ENCODE peak calls at places on chromosomes 3 and 15, in ten cellular contexts. C, T, K, H, A, W, R, P, J and S are unnamed samples.

GRCh38 chr3:102163039-102163817 is 271.6 kb upstream of the ZPLD1 start:
- DNase-seq in C (no peak), T (no peak), K (no peak), H (peak), A (no peak), W (peak), R (peak), P (peak), J (peak), S (no peak)

GRCh38 chr3:102553876-102554275 is 119.1 kb downstream of the ZPLD1 start:
- DNase-seq in C (no peak), T (no peak), K (no peak), H (no peak), A (no peak), W (no peak), R (no peak), P (no peak), J (no peak), S (no peak)

GRCh38 chr3:111649180-111649579 is 54.0 kb upstream of the ZBED2 start:
- DNase-seq in C (no peak), T (no peak), K (no peak), H (peak), A (no peak), W (peak), R (no peak), P (no peak), J (no peak), S (no peak)

GRCh38 chr15:63042879-63043340 is 363 bp downstream of the TPM1 start:
- DNase-seq in C (no peak), T (no peak), K (no peak), H (peak), A (no peak), W (peak), R (no peak), P (no peak), J (no peak), S (peak)

GRCh38 chr3:127351775-127352350 is 64.0 kb upstream of the PRR20G start:
- DNase-seq in C (no peak), T (no peak), K (no peak), H (no peak), A (no peak), W (no peak), R (no peak), P (no peak), J (no peak), S (no peak)

GRCh38 chr3:52225452-52226228 is at the start of gene TLR9:
- DNase-seq in C (no peak), T (no peak), K (no peak), H (no peak), A (peak), W (no peak), R (no peak), P (no peak), J (no peak), S (no peak)

GRCh38 chr15:33710746-33711145 is 257.6 kb upstream of the CHRM5 start:
- DNase-seq in C (no peak), T (no peak), K (no peak), H (no peak), A (no peak), W (no peak), R (no peak), P (no peak), J (no peak), S (no peak)

GRCh38 chr15:80247320-80247719 is 4.7 kb downstream of the CTXND1 start:
- DNase-seq in C (no peak), T (no peak), K (no peak), H (no peak), A (no peak), W (no peak), R (no peak), P (no peak), J (no peak), S (no peak)

GRCh38 chr3:67468511-67468910 is 185.9 kb downstream of the SUCLG2 start:
- DNase-seq in C (no peak), T (no peak), K (no peak), H (peak), A (no peak), W (no peak), R (no peak), P (peak), J (no peak), S (no peak)

GRCh38 chr15:29668120-29668602 is 154.1 kb downstream of the TJP1 start:
- DNase-seq in C (no peak), T (peak), K (peak), H (peak), A (no peak), W (peak), R (peak), P (peak), J (peak), S (no peak)

GRCh38 chr15:64247906-64248541 is 85.2 kb upstream of the PPIB start:
- DNase-seq in C (no peak), T (no peak), K (no peak), H (peak), A (no peak), W (peak), R (no peak), P (peak), J (peak), S (no peak)

GRCh38 chr3:149400645-149401044 is 23.2 kb upstream of the TM4SF1 start:
- DNase-seq in C (no peak), T (no peak), K (no peak), H (no peak), A (no peak), W (no peak), R (no peak), P (no peak), J (no peak), S (no peak)

GRCh38 chr3:38627956-38628355 is 21.5 kb downstream of the SCN5A start:
- DNase-seq in C (no peak), T (no peak), K (no peak), H (peak), A (no peak), W (no peak), R (no peak), P (peak), J (no peak), S (no peak)

GRCh38 chr15:45660231-45660979 is 25.6 kb downstream of the SQOR start:
- DNase-seq in C (no peak), T (no peak), K (no peak), H (peak), A (no peak), W (no peak), R (no peak), P (no peak), J (peak), S (no peak)

GRCh38 chr3:117454236-117454635 is 744.7 kb downstream of the TUSC7 start:
- DNase-seq in C (no peak), T (no peak), K (no peak), H (no peak), A (no peak), W (peak), R (no peak), P (no peak), J (no peak), S (no peak)

GRCh38 chr3:46536758-46537157 is 29.3 kb downstream of the LRRC2 start:
- DNase-seq in C (no peak), T (no peak), K (no peak), H (no peak), A (no peak), W (no peak), R (no peak), P (no peak), J (no peak), S (no peak)

GRCh38 chr3:169529013-169529412 is 134.5 kb downstream of the MECOM start:
- DNase-seq in C (no peak), T (no peak), K (no peak), H (peak), A (no peak), W (no peak), R (no peak), P (no peak), J (no peak), S (no peak)

GRCh38 chr3:110734524-110734923 is 337.1 kb upstream of the NECTIN3 start:
- DNase-seq in C (no peak), T (no peak), K (no peak), H (no peak), A (no peak), W (no peak), R (no peak), P (no peak), J (no peak), S (no peak)

GRCh38 chr15:66255293-66255676 is 1.7 kb upstream of the MEGF11 start:
- DNase-seq in C (no peak), T (no peak), K (no peak), H (no peak), A (no peak), W (no peak), R (no peak), P (no peak), J (no peak), S (no peak)

GRCh38 chr15:37056894-37057205 is 43.5 kb downstream of the MEIS2 start:
- DNase-seq in C (no peak), T (no peak), K (no peak), H (peak), A (no peak), W (no peak), R (no peak), P (no peak), J (no peak), S (no peak)

GRCh38 chr15:44102675-44103254 is 92.3 kb downstream of the FRMD5 start:
- DNase-seq in C (no peak), T (no peak), K (no peak), H (peak), A (no peak), W (peak), R (peak), P (no peak), J (peak), S (no peak)

GRCh38 chr15:84638103-84638502 is 16.0 kb downstream of the WDR73 start:
- DNase-seq in C (no peak), T (no peak), K (no peak), H (peak), A (no peak), W (no peak), R (peak), P (no peak), J (no peak), S (no peak)

GRCh38 chr15:28271697-28272250 is 50.2 kb downstream of the HERC2 start:
- DNase-seq in C (no peak), T (no peak), K (no peak), H (no peak), A (no peak), W (no peak), R (peak), P (no peak), J (no peak), S (no peak)

GRCh38 chr3:95289295-95289694 is 1226.4 kb downstream of the NSUN3 start:
- DNase-seq in C (no peak), T (no peak), K (no peak), H (peak), A (no peak), W (peak), R (no peak), P (no peak), J (no peak), S (no peak)

GRCh38 chr3:16587047-16587702 is 18.0 kb downstream of the DAZL start:
- DNase-seq in C (no peak), T (no peak), K (no peak), H (no peak), A (no peak), W (no peak), R (no peak), P (no peak), J (no peak), S (no peak)

DNA sequence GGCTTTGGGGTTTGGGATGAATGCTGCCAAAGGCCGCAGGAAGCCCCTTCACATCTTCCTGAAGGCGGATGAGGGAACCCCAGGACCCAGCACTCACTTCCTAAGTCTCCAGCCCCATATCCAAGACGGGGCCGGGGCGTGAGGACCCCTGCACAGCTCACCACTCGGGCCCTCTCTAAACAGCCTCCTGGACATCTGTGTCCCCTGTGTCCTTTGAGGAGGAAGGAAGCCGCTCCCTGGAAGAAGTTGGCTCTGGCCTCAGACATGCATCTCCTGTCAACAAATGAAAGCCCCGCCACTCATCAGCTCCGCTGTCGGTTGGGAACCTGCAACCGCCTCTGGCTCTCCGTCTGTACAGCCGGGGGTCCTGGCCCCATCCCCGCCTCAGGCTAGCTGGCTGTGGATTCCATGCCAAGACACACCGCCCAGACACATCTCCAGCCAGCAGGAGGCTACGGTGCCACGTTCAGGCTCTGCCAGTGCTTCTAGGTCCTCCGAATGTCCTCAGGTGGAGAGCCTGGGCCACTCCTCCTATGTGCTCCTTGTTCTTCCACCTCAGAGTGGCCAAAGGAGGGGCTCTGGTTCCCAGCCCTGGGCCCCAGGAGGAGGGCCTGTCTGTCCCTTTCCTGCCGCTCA is 140.0 kb upstream of the MEF2A start:
- DNase-seq in C (peak), T (no peak), K (no peak), H (peak), A (peak), W (peak), R (no peak), P (no peak), J (no peak), S (no peak)
- TF ChIP-seq CTCF in C (no peak), T (peak), K (no peak), H (peak), A (no peak), W (peak), R (no peak), P (no peak), J (peak), S (no peak)

DNA sequence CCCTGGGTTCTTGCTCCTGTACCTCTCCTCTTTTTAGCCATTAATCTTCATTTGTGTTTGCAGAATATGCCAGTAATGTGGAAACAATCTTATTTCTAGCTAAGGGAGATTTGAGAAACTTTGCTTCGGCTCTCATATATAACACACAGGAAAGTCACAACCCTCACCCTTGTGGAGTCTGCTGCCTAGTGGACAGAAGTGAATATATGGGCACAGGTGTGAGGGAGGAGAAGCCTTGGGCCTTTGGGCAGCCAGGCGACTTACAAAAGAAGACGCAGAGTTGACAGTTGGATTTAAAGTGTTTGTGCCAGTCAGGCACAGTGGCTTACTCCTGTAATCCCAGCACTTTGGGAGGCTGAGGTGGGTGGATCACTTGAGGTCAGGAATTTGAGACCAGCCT is 181.8 kb upstream of the TBL1XR1 start:
- DNase-seq in C (no peak), T (no peak), K (no peak), H (no peak), A (no peak), W (no peak), R (no peak), P (no peak), J (no peak), S (no peak)
- TF ChIP-seq CTCF in C (no peak), T (no peak), K (no peak), H (no peak), A (no peak), W (no peak), R (no peak), P (no peak), J (no peak), S (no peak)

GRCh38 chr3:10391391-10391790 is 70.5 kb upstream of the SEC13 start:
- DNase-seq in C (no peak), T (no peak), K (no peak), H (no peak), A (no peak), W (no peak), R (no peak), P (peak), J (no peak), S (no peak)

GRCh38 chr3:10390641-10391373 is 69.9 kb upstream of the SEC13 start:
- DNase-seq in C (no peak), T (no peak), K (no peak), H (no peak), A (no peak), W (no peak), R (no peak), P (no peak), J (no peak), S (no peak)

GRCh38 chr3:10392906-10393461 is 72.1 kb upstream of the SEC13 start:
- DNase-seq in C (no peak), T (no peak), K (no peak), H (no peak), A (no peak), W (no peak), R (no peak), P (no peak), J (no peak), S (no peak)

GRCh38 chr3:10393514-10393913 is 72.6 kb upstream of the SEC13 start:
- DNase-seq in C (peak), T (no peak), K (no peak), H (no peak), A (no peak), W (no peak), R (no peak), P (no peak), J (no peak), S (no peak)

GRCh38 chr3:10392244-10392643 is 71.3 kb upstream of the SEC13 start:
- DNase-seq in C (no peak), T (no peak), K (no peak), H (no peak), A (no peak), W (no peak), R (no peak), P (no peak), J (no peak), S (no peak)
- TF ChIP-seq CTCF in C (no peak), T (no peak), K (no peak), H (no peak), A (no peak), W (peak), R (no peak), P (peak), J (no peak), S (peak)

GRCh38 chr3:152071924-152072323 is 196.8 kb upstream of the MBNL1 start:
- DNase-seq in C (no peak), T (no peak), K (no peak), H (peak), A (no peak), W (peak), R (no peak), P (peak), J (no peak), S (no peak)
- TF ChIP-seq CTCF in C (no peak), T (peak), K (peak), H (peak), A (no peak), W (peak), R (peak), P (peak), J (peak), S (peak)